ENCODE peak calls at places on chromosomes 5 and 9, in four cellular contexts. Q is left lung, K is cardiac muscle cell, E is IMR-90. C is an unnamed sample.

GRCh38 chr5:6822556-6823343 is 109.5 kb downstream of the TENT4A start:
- DNase-seq in K (no peak), Q (no peak), E (no peak), C (no peak)

GRCh38 chr5:39608024-39608423 is 183.2 kb upstream of the DAB2 start:
- DNase-seq in E (no peak), K (no peak), Q (no peak), C (no peak)

GRCh38 chr5:159877894-159878448 is 38.3 kb upstream of the ADRA1B start:
- DNase-seq in Q (peak; percentile 59), E (no peak), K (peak; percentile 71), C (no peak)

GRCh38 chr5:74361406-74362358 is 278.8 kb downstream of the ENC1 start:
- DNase-seq in E (no peak), Q (no peak), K (no peak), C (no peak)

GRCh38 chr5:34652916-34653315 is 3.2 kb upstream of the RAI14 start:
- DNase-seq in E (peak; percentile 74), Q (no peak), K (peak; percentile 78), C (no peak)

GRCh38 chr5:96903300-96903699 is 27.0 kb downstream of the ERAP2 start:
- DNase-seq in E (peak; percentile 47), K (no peak), Q (no peak), C (no peak)

GRCh38 chr5:69217154-69217731 is 17.4 kb upstream of the CDK7 start:
- DNase-seq in E (no peak), K (no peak), Q (no peak), C (no peak)

GRCh38 chr5:54311178-54311811 is 922 bp upstream of the ARL15 start:
- DNase-seq in E (peak; percentile 26), K (peak; percentile 41), Q (no peak), C (peak; percentile 27)

GRCh38 chr9:89419978-89420394 is 77.9 kb downstream of the SEMA4D start:
- DNase-seq in E (no peak), Q (no peak), K (no peak), C (no peak)

GRCh38 chr9:128757602-128758001 is 14.1 kb downstream of the ZER1 start:
- DNase-seq in Q (no peak), K (no peak), E (no peak), C (no peak)

GRCh38 chr5:123157797-123158528 is 68.9 kb downstream of the PRDM6 start:
- DNase-seq in K (peak; percentile 61), Q (no peak), E (peak; percentile 83), C (peak; percentile 91)

GRCh38 chr5:69364414-69364813 is 4.9 kb downstream of the AK6 start:
- DNase-seq in K (peak; percentile 20), Q (no peak), E (peak; percentile 7), C (no peak)

GRCh38 chr5:74763504-74763903 is 3.4 kb downstream of the GFM2 start:
- DNase-seq in K (no peak), E (peak; percentile 1), Q (no peak), C (no peak)

GRCh38 chr5:76403713-76403962 is 553 bp downstream of the IQGAP2 start:
- DNase-seq in K (peak; percentile 17), E (no peak), Q (no peak), C (no peak)

GRCh38 chr5:150510460-150511263 is 2.7 kb downstream of the NDST1 start:
- DNase-seq in K (no peak), E (no peak), Q (peak; percentile 63), C (no peak)

GRCh38 chr5:17279487-17279886 is 62.1 kb downstream of the BASP1 start:
- DNase-seq in Q (no peak), K (no peak), E (no peak), C (no peak)
- H3K4me1 ChIP-seq in Q (no peaks in the 10 kb centered on the region), K (peaks cover 9% of the 10 kb centered on the region), E (no peaks in the 10 kb centered on the region), C (peaks cover 13% of the 10 kb centered on the region)

GRCh38 chr9:105054488-105054887 is 126.5 kb upstream of the ABCA1 start:
- DNase-seq in K (peak; percentile 75), Q (no peak), E (peak; percentile 89), C (no peak)
- H3K4me1 ChIP-seq in K (peaks cover 7% of the 10 kb centered on the region), Q (no peaks in the 10 kb centered on the region), E (peaks cover 18% of the 10 kb centered on the region), C (peaks cover 21% of the 10 kb centered on the region)

GRCh38 chr5:124736814-124737186 is 9.6 kb downstream of the ZNF608 start:
- DNase-seq in E (no peak), Q (no peak), K (no peak), C (no peak)
- H3K4me1 ChIP-seq in E (peaks cover 11% of the 10 kb centered on the region), Q (peaks cover 9% of the 10 kb centered on the region), K (peaks cover 96% of the 10 kb centered on the region), C (peaks cover 34% of the 10 kb centered on the region)

DNA sequence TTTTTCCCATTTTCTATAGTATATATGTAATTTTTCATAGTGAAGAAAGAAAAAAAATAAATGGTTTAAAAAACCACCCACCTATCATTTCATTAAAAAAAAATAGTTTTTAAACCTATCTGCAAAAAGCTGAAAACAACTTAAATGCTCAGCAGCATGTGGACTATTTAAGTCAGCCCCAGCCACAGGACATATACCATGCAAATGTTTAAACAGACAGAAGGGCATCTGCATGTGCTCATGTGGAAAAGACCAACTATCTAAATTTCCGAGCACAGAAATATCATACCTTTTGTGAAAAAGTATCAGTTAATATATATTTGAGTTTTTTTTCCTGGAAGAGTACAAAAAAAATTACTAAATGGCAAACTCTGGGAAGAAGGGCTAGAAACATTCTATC is 143.4 kb downstream of the EPB41L4A start:
- DNase-seq in K (no peak), Q (no peak), E (no peak), C (no peak)
- H3K4me1 ChIP-seq in K (peaks cover 17% of the 10 kb centered on the region), Q (no peaks in the 10 kb centered on the region), E (no peaks in the 10 kb centered on the region), C (no peaks in the 10 kb centered on the region)

DNA sequence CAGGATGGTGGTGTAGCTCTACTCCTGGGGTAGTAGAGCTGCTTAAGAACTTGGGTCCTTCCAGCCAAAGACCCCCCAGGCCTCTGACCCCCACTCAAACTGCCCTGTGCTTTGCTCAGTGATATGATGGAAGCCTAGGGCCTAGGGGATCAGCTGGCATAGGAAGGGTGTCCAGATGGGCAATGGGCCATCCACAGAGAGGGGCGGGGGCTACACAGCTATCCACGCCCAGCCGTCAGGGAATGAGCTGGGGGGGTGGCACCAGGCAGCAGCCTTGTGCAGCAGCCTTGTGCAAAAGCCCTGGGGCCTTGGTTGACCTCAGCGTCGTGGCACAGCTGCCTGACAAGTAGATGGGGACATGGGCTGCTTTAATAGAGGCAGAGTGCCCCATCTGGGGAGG is 43.1 kb downstream of the DAB2IP start:
- DNase-seq in Q (no peak), K (no peak), E (no peak), C (no peak)
- H3K4me1 ChIP-seq in Q (peaks cover 13% of the 10 kb centered on the region), K (peaks cover 19% of the 10 kb centered on the region), E (peaks cover 14% of the 10 kb centered on the region), C (peaks cover 21% of the 10 kb centered on the region)

C was measured in SJSA1.